ENCODE peak calls at places on chromosomes 7 and 10, in six cellular contexts. O, Z, N, B, F and D are unnamed samples.

GRCh38 chr10:103592186-103593021 is 98.9 kb downstream of the NEURL1 start:
- DNase-seq in O (no peak), Z (peak; percentile 46), B (no peak), F (no peak), N (peak; percentile 52), D (peak; percentile 66)

GRCh38 chr7:12570529-12571461 is at the start of gene SCIN:
- DNase-seq in N (peak; percentile 63), B (peak; percentile 89), Z (peak; percentile 10), F (no peak), O (peak; percentile 22), D (no peak)

GRCh38 chr10:122181901-122182799 is 88.9 kb upstream of the BTBD16 start:
- DNase-seq in Z (no peak), N (no peak), B (no peak), F (no peak), O (no peak), D (no peak)

GRCh38 chr7:29968683-29969457 is 20.7 kb downstream of the SCRN1 start:
- DNase-seq in N (no peak), F (no peak), Z (peak; percentile 36), B (no peak), O (no peak), D (no peak)

GRCh38 chr10:30943451-30943850 is 88.2 kb downstream of the ZNF438 start:
- DNase-seq in Z (no peak), B (no peak), O (no peak), F (no peak), N (no peak), D (no peak)

GRCh38 chr10:49161411-49161997 is 26.7 kb downstream of the TMEM273 start:
- DNase-seq in O (no peak), F (no peak), Z (peak; percentile 35), B (no peak), N (no peak), D (no peak)

GRCh38 chr7:23471090-23471859 is 984 bp upstream of the IGF2BP3 start:
- DNase-seq in F (no peak), O (no peak), B (peak; percentile 59), Z (peak; percentile 57), N (no peak), D (peak; percentile 95)

GRCh38 chr7:100642534-100642907 is 1.2 kb upstream of the TFR2 start:
- DNase-seq in Z (no peak), N (no peak), B (peak; percentile 73), O (no peak), F (no peak), D (no peak)

GRCh38 chr7:91083855-91084644 is 180.2 kb upstream of the FZD1 start:
- DNase-seq in F (no peak), N (peak; percentile 80), B (no peak), O (peak; percentile 57), Z (no peak), D (peak; percentile 29)

GRCh38 chr10:30687698-30688213 is 58.2 kb upstream of the LYZL2 start:
- DNase-seq in Z (peak; percentile 65), N (peak; percentile 85), F (no peak), O (peak; percentile 64), B (peak; percentile 71), D (peak; percentile 77)

GRCh38 chr10:84401838-84402611 is 73.6 kb downstream of the CCSER2 start:
- DNase-seq in B (no peak), N (no peak), O (no peak), Z (no peak), F (no peak), D (no peak)

GRCh38 chr7:100602889-100603696 is 930 bp downstream of the PCOLCE start:
- DNase-seq in O (peak; percentile 84), N (peak; percentile 87), Z (peak; percentile 79), B (no peak), F (peak; percentile 88), D (peak; percentile 68)

GRCh38 chr10:11050301-11051000 is 32.8 kb downstream of the CELF2 start:
- DNase-seq in O (no peak), B (no peak), F (no peak), N (no peak), Z (no peak), D (no peak)

GRCh38 chr10:96047004-96047649 is 3.7 kb downstream of the CCNJ start:
- DNase-seq in F (no peak), O (no peak), Z (no peak), B (no peak), N (no peak), D (no peak)

GRCh38 chr10:58919927-58920654 is 256.4 kb upstream of the PHYHIPL start:
- DNase-seq in N (no peak), B (no peak), O (no peak), F (no peak), Z (peak; percentile 87), D (peak; percentile 51)

GRCh38 chr10:104589871-104590270 is 51.2 kb upstream of the SORCS3 start:
- DNase-seq in N (no peak), B (no peak), F (no peak), O (no peak), Z (peak; percentile 9), D (no peak)

GRCh38 chr10:51029172-51029641 is 45.1 kb upstream of the PRKG1 start:
- DNase-seq in F (no peak), B (no peak), N (no peak), O (no peak), Z (no peak), D (no peak)

GRCh38 chr7:77328669-77329068 is 87.5 kb downstream of the GSAP start:
- DNase-seq in F (no peak), O (no peak), Z (no peak), B (no peak), N (no peak), D (no peak)

GRCh38 chr7:12965767-12966166 is 278.3 kb downstream of the ARL4A start:
- DNase-seq in Z (no peak), F (no peak), O (no peak), B (no peak), N (no peak), D (no peak)

GRCh38 chr7:28975987-28976386 is 17.9 kb upstream of the TRIL start:
- DNase-seq in B (no peak), F (no peak), N (no peak), Z (no peak), O (no peak), D (no peak)

GRCh38 chr7:110568388-110568787 is 522.5 kb upstream of the LRRN3 start:
- DNase-seq in Z (no peak), F (no peak), O (no peak), N (no peak), B (no peak), D (no peak)

GRCh38 chr10:114953047-114953446 is 15.1 kb downstream of the TRUB1 start:
- DNase-seq in O (no peak), N (no peak), F (no peak), B (no peak), Z (no peak), D (no peak)

GRCh38 chr10:92691591-92692084 is 1.9 kb downstream of the HHEX start:
- DNase-seq in F (no peak), O (peak; percentile 68), N (peak; percentile 83), Z (no peak), B (no peak), D (no peak)
- H3K27ac ChIP-seq in F (no peak overlapping the region), O (peak overlapping the region; percentile 93), N (no peak overlapping the region), Z (no peak overlapping the region), B (peak overlapping the region; percentile 65), D (no peak overlapping the region)

GRCh38 chr10:124971276-124971675 is 29.4 kb downstream of the ZRANB1 start:
- DNase-seq in B (no peak), Z (no peak), F (no peak), O (no peak), N (no peak), D (no peak)

GRCh38 chr10:124972637-124973036 is 30.7 kb downstream of the ZRANB1 start:
- DNase-seq in N (no peak), O (no peak), B (no peak), F (no peak), Z (no peak), D (no peak)

GRCh38 chr10:124962421-124962820 is 20.5 kb downstream of the ZRANB1 start:
- DNase-seq in F (no peak), B (no peak), Z (no peak), O (no peak), N (no peak), D (no peak)

GRCh38 chr10:124966008-124966407 is 24.1 kb downstream of the ZRANB1 start:
- DNase-seq in Z (no peak), N (no peak), F (no peak), O (no peak), B (no peak), D (no peak)

DNA sequence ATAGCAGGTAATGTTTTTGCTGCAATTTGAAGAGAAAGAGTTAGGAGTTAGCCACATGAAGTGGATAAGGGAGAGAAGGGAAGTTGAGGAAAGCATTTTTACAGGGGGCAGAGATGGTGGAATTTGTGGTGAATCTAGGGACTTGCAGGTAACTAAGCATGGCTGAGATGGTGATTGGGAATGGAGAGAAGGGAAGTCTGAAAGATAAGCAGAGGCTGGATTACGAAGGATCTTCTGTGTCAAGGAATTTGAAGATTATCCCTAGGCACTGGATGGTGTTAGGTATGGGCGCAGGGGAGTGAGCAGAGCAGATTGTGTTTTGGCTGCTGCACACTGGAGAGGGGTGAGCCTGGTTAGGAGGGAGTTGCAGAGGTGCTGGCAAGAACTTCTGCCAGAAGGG is 25.3 kb downstream of the ZRANB1 start:
- DNase-seq in N (no peak), O (no peak), B (no peak), Z (no peak), F (no peak), D (no peak)
- H3K36me3 ChIP-seq in N (no peaks in the 10 kb centered on the region), O (peaks cover 23% of the 10 kb centered on the region), B (peaks cover 20% of the 10 kb centered on the region), Z (peaks cover 51% of the 10 kb centered on the region), F (no peaks in the 10 kb centered on the region), D (peaks cover 6% of the 10 kb centered on the region)

DNA sequence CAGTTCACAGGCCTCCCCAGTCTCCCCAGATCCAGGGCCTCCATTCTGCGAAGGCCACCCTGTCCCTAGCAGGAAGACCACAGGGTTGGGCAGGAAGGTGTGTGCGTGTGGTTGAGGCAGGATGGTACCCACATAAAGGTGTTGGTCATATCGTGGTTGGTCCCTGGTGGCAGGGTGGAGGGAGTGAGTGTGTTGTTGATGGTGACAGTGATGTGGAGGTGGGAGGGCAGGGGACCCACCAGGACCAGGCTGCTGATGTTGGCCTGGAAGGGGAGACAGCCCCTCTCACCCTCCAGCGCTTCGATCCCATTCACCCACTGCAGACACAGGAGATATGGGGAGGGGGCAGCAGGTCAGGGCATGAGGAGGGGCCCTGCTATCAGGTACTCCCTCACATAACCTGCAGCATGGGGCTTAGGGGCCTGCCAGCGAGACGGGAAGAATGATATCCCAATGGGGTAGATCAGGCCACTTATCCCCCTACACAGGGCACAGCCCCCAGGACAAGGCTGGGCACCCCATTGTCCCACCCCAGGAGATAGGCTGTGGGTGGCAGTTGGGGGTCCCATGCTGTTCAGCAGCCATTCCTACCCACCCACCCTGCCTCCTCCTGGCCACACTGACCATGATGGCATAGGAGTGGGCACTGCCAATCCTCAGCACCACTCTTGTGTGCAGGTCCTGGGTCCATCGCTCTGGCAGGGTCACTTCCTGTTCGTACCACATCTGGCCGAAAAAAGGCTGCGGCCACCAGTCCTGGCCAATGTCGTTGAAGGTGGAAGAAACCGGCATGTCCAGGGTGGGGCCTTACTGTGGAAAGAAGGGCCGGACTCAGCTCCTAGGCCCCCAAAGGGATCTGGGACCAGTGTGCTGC is 69.0 kb upstream of the ZNF479 start:
- DNase-seq in B (no peak), F (no peak), Z (no peak), O (no peak), N (no peak), D (no peak)
- H3K9me3 ChIP-seq in B (peaks cover 6% of the 10 kb centered on the region), F (peaks cover 11% of the 10 kb centered on the region), Z (peaks cover 3% of the 10 kb centered on the region), O (peaks cover 40% of the 10 kb centered on the region), N (peaks cover 7% of the 10 kb centered on the region), D (no peaks in the 10 kb centered on the region)

DNA sequence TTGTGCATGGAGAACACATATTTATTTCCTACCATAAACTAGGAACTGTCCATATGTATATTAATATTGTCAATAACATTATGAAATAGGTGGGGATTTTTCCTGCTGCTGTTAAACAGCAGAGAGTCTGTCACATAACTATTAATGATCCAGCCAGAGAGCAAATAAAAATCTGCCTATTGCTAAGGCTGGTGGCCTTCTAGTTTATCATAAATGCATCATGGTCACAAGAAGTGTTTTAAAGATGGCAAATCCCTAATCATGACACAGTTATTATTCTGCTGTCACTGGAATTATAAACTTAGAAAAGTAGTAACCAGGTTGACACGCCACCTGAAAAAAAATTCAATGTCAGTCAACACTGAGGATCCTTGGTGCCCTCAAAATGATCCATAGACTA is 132.3 kb downstream of the HGF start:
- DNase-seq in F (no peak), B (no peak), N (no peak), O (no peak), Z (no peak), D (no peak)
- H3K27ac ChIP-seq in F (no peak overlapping the region), B (no peak overlapping the region), N (no peak overlapping the region), O (peak overlapping the region; percentile 38), Z (no peak overlapping the region), D (no peak overlapping the region)